ENCODE peak calls at places on chromosomes 4 and X, in four cellular contexts. O is CD8-positive, alpha-beta T cell; B is Karpas-422; A is cardiac muscle cell. P is an unnamed sample.
A peak's percentile ranks its signal among the peaks of the same experiment; 100 is the strongest.

GRCh38 chrX:72121381-72121780 is 10.3 kb downstream of the RTL5 start:
- DNase-seq in A (no peak), O (no peak), B (no peak), P (no peak)

GRCh38 chrX:119753639-119754257 is 4.6 kb upstream of the SOWAHD start:
- DNase-seq in B (peak; percentile 84), O (peak; percentile 15), A (peak; percentile 49), P (peak; percentile 38)

GRCh38 chr4:2284161-2284933 is 22.4 kb upstream of the MXD4 start:
- DNase-seq in B (no peak), A (no peak), O (no peak), P (no peak)

GRCh38 chr4:56976283-56976877 is 1.0 kb downstream of the NOA1 start:
- DNase-seq in O (no peak), A (peak; percentile 24), B (peak; percentile 44), P (no peak)

GRCh38 chr4:83865417-83866150 is 329.7 kb downstream of the GPAT3 start:
- DNase-seq in O (no peak), B (no peak), A (no peak), P (no peak)

GRCh38 chrX:104254442-104255115 is at the start of gene ESX1:
- DNase-seq in A (peak; percentile 44), O (no peak), B (no peak), P (no peak)

GRCh38 chrX:29858714-29859113 is 356.6 kb upstream of the MAGEB2 start:
- DNase-seq in B (no peak), O (no peak), A (no peak), P (no peak)

GRCh38 chr4:32488690-32489089 is 1768.5 kb downstream of the PCDH7 start:
- DNase-seq in A (no peak), O (no peak), B (no peak), P (no peak)

GRCh38 chr4:145681518-145681917 is 1.6 kb downstream of the C4orf51 start:
- DNase-seq in B (no peak), A (peak; percentile 60), O (no peak), P (no peak)

DNA sequence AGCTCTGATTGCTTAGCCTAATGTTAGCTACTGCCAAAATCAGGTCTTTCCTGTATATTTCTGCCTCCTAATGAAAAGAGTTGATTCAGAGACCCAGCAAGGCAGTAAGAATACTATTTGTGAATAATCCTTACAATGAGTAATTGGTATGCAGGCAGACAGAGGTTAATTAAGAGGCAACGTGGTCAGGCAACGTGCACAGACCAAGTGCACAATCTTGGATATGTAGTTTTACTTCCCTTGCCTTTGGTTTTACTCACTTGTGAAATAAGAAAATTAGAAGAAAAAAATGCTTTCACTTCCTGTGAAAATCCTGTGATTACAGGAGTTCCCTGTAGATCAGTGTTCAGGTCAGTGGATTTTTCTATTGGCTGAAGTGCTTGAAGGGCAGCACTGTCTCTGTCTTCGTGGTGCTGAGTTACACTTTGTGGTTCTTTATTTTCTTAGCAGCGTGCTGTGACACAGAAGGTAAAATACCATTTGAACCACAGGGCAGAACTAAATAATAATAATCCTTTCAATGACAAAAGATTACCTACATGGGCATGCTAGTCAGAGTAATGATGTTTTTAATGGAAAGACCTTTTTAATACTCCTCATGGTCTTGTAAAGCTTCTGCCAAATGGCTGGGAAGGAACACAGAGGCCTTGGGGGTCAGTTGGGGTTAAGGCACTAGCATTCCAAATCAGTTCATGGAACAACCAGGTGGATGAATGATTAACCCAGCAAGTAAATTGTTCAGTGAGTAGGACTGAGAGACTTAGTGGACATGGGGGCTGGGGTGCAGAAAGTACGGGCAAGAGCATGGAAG is 430.9 kb downstream of the MAPK10 start:
- DNase-seq in O (no peak), A (no peak), B (peak; percentile 78), P (no peak)
- H3K4me3 ChIP-seq in O (no peak overlapping the region), A (no peak overlapping the region), B (peak overlapping the region; percentile 32), P (no peak overlapping the region)

GRCh38 chr4:39900966-39901365 is 76.7 kb downstream of the PDS5A start:
- DNase-seq in O (no peak), A (no peak), B (no peak), P (no peak)
- H3K36me3 ChIP-seq in O (peaks cover 39% of the 10 kb centered on the region), A (peaks cover 66% of the 10 kb centered on the region), B (peaks cover 62% of the 10 kb centered on the region), P (peaks cover 73% of the 10 kb centered on the region)

DNA sequence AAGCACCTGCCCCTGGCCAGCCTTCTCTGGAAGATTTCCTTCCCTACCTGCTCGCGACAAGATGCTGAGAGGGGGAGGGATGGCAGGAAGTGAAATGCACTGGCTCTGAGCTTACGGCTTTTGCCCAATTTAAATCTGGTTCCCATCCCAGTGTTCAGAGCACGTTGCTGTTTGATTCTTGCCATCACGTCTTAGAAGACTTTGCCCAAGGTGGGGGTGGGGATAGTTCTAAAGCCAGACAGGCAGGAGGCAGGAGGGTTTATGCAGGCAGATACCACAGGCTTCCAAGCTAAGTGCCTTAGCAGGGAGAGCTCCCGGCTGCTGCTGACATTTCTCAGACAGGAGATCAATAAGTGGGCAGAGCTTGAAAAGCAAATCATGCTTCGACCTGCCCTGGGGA is 393.9 kb downstream of the MID1IP1 start:
- DNase-seq in A (peak; percentile 31), B (peak; percentile 17), O (no peak), P (no peak)
- H3K27ac ChIP-seq in A (no peak overlapping the region), B (no peak overlapping the region), O (no peak overlapping the region), P (no peak overlapping the region)

DNA sequence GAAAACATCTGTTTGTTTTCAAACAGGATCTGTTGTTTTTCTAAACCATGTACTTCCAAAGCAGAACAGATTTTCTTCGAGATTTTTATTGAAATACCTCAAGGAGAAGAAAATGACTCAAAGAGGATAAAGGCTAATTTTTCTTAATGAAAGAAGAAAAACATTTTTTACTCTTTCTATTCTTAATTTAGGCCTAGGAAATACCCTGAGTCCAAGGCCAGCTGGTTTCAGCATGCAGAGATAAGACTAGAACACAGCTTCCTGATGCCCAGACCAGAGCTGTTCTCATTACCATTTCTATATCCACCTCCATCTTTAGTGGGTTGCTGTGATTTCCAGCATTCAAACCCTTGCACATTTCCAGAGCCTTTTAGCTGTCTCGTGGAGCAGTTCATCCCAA is 18.3 kb downstream of the GAB1 start:
- DNase-seq in O (no peak), B (no peak), A (no peak), P (no peak)
- H3K4me3 ChIP-seq in O (no peak overlapping the region), B (no peak overlapping the region), A (no peak overlapping the region), P (no peak overlapping the region)

GRCh38 chr4:25759101-25759500 is 103.5 kb downstream of the SLC34A2 start:
- DNase-seq in B (no peak), O (no peak), A (no peak), P (no peak)
- H3K36me3 ChIP-seq in B (peaks cover 70% of the 10 kb centered on the region), O (peaks cover 16% of the 10 kb centered on the region), A (no peaks in the 10 kb centered on the region), P (peaks cover 84% of the 10 kb centered on the region)

GRCh38 chr4:679571-680083 is 5.3 kb downstream of the MYL5 start:
- DNase-seq in A (no peak), O (no peak), B (no peak), P (no peak)

GRCh38 chr4:680565-680930 is 6.2 kb downstream of the MYL5 start:
- DNase-seq in A (no peak), O (no peak), B (no peak), P (no peak)

GRCh38 chr4:681736-682451 is 7.1 kb downstream of the SLC49A3 start:
- DNase-seq in A (no peak), O (no peak), B (no peak), P (peak; percentile 54)

GRCh38 chr4:680091-680490 is 5.7 kb downstream of the MYL5 start:
- DNase-seq in O (no peak), B (no peak), A (no peak), P (no peak)

GRCh38 chr4:680931-681645 is 6.7 kb downstream of the MYL5 start:
- DNase-seq in O (no peak), A (peak; percentile 81), B (peak; percentile 54), P (peak; percentile 52)
- H3K27ac ChIP-seq in O (no peak overlapping the region), A (no peak overlapping the region), B (no peak overlapping the region), P (peak overlapping the region; percentile 41)